ENCODE peak calls at places on chromosomes 3 and 15, in five cellular contexts. One of them, this sample, is unnamed.

GRCh38 chr15:64943512-64944225 is 32.0 kb downstream of the ANKDD1A start:
- DNase-seq in amniotic epithelial cell: no peak
- DNase-seq in GDM1: no peak
- DNase-seq in central memory CD4-positive, alpha-beta T cell: no peak
- DNase-seq in stimulated activated naive B cell treated with anti-CD40 and anti-IgM and Interleukin-4, amounts not matched to agents 10 μg/mL and 1 μg/mL and 100 μg/mL, for 72 hours: no peak
- DNase-seq in this sample: no peak

GRCh38 chr3:82802501-82802900 is 1041.1 kb upstream of the GBE1 start:
- DNase-seq in stimulated activated naive B cell treated with anti-CD40 and anti-IgM and Interleukin-4, amounts not matched to agents 10 μg/mL and 1 μg/mL and 100 μg/mL, for 72 hours: no peak
- DNase-seq in central memory CD4-positive, alpha-beta T cell: no peak
- DNase-seq in GDM1: no peak
- DNase-seq in amniotic epithelial cell: no peak
- DNase-seq in this sample: no peak

GRCh38 chr3:196772102-196772501 is 32.4 kb downstream of the PAK2 start:
- DNase-seq in central memory CD4-positive, alpha-beta T cell: no peak
- DNase-seq in stimulated activated naive B cell treated with anti-CD40 and anti-IgM and Interleukin-4, amounts not matched to agents 10 μg/mL and 1 μg/mL and 100 μg/mL, for 72 hours: peak
- DNase-seq in amniotic epithelial cell: no peak
- DNase-seq in GDM1: no peak
- DNase-seq in this sample: no peak

GRCh38 chr15:51499379-51499976 is 123.1 kb downstream of the DMXL2 start:
- DNase-seq in central memory CD4-positive, alpha-beta T cell: no peak
- DNase-seq in amniotic epithelial cell: peak
- DNase-seq in GDM1: peak
- DNase-seq in stimulated activated naive B cell treated with anti-CD40 and anti-IgM and Interleukin-4, amounts not matched to agents 10 μg/mL and 1 μg/mL and 100 μg/mL, for 72 hours: no peak
- DNase-seq in this sample: peak

GRCh38 chr3:49867871-49868321 is 1.8 kb downstream of the CAMKV start:
- DNase-seq in central memory CD4-positive, alpha-beta T cell: no peak
- DNase-seq in amniotic epithelial cell: peak
- DNase-seq in GDM1: no peak
- DNase-seq in stimulated activated naive B cell treated with anti-CD40 and anti-IgM and Interleukin-4, amounts not matched to agents 10 μg/mL and 1 μg/mL and 100 μg/mL, for 72 hours: no peak
- DNase-seq in this sample: peak

GRCh38 chr3:155556531-155556930 is 188.3 kb downstream of the PLCH1 start:
- DNase-seq in central memory CD4-positive, alpha-beta T cell: no peak
- DNase-seq in GDM1: no peak
- DNase-seq in stimulated activated naive B cell treated with anti-CD40 and anti-IgM and Interleukin-4, amounts not matched to agents 10 μg/mL and 1 μg/mL and 100 μg/mL, for 72 hours: no peak
- DNase-seq in amniotic epithelial cell: no peak
- DNase-seq in this sample: no peak

GRCh38 chr15:94305133-94305532 is 73.8 kb downstream of the MCTP2 start:
- DNase-seq in amniotic epithelial cell: no peak
- DNase-seq in GDM1: no peak
- DNase-seq in stimulated activated naive B cell treated with anti-CD40 and anti-IgM and Interleukin-4, amounts not matched to agents 10 μg/mL and 1 μg/mL and 100 μg/mL, for 72 hours: no peak
- DNase-seq in central memory CD4-positive, alpha-beta T cell: no peak
- DNase-seq in this sample: peak

GRCh38 chr15:85337398-85338074 is 42.9 kb upstream of the AKAP13 start:
- DNase-seq in central memory CD4-positive, alpha-beta T cell: no peak
- DNase-seq in GDM1: no peak
- DNase-seq in amniotic epithelial cell: no peak
- DNase-seq in stimulated activated naive B cell treated with anti-CD40 and anti-IgM and Interleukin-4, amounts not matched to agents 10 μg/mL and 1 μg/mL and 100 μg/mL, for 72 hours: no peak
- DNase-seq in this sample: no peak

GRCh38 chr3:142849148-142849547 is 39.7 kb downstream of the PCOLCE2 start:
- DNase-seq in stimulated activated naive B cell treated with anti-CD40 and anti-IgM and Interleukin-4, amounts not matched to agents 10 μg/mL and 1 μg/mL and 100 μg/mL, for 72 hours: no peak
- DNase-seq in central memory CD4-positive, alpha-beta T cell: no peak
- DNase-seq in amniotic epithelial cell: no peak
- DNase-seq in GDM1: no peak
- DNase-seq in this sample: no peak

GRCh38 chr3:3998140-3998977 is 199.1 kb downstream of the LRRN1 start:
- DNase-seq in central memory CD4-positive, alpha-beta T cell: no peak
- DNase-seq in GDM1: peak
- DNase-seq in amniotic epithelial cell: peak
- DNase-seq in stimulated activated naive B cell treated with anti-CD40 and anti-IgM and Interleukin-4, amounts not matched to agents 10 μg/mL and 1 μg/mL and 100 μg/mL, for 72 hours: peak
- DNase-seq in this sample: peak

GRCh38 chr3:146546366-146546965 is 2.1 kb upstream of the PLSCR1 start:
- DNase-seq in GDM1: no peak
- DNase-seq in stimulated activated naive B cell treated with anti-CD40 and anti-IgM and Interleukin-4, amounts not matched to agents 10 μg/mL and 1 μg/mL and 100 μg/mL, for 72 hours: no peak
- DNase-seq in amniotic epithelial cell: no peak
- DNase-seq in central memory CD4-positive, alpha-beta T cell: no peak
- DNase-seq in this sample: no peak

GRCh38 chr3:180341516-180341915 is 260.4 kb upstream of the TTC14 start:
- DNase-seq in GDM1: no peak
- DNase-seq in amniotic epithelial cell: no peak
- DNase-seq in stimulated activated naive B cell treated with anti-CD40 and anti-IgM and Interleukin-4, amounts not matched to agents 10 μg/mL and 1 μg/mL and 100 μg/mL, for 72 hours: no peak
- DNase-seq in central memory CD4-positive, alpha-beta T cell: no peak
- DNase-seq in this sample: no peak

GRCh38 chr3:8343058-8343457 is 158.6 kb upstream of the LMCD1 start:
- DNase-seq in GDM1: no peak
- DNase-seq in stimulated activated naive B cell treated with anti-CD40 and anti-IgM and Interleukin-4, amounts not matched to agents 10 μg/mL and 1 μg/mL and 100 μg/mL, for 72 hours: no peak
- DNase-seq in central memory CD4-positive, alpha-beta T cell: no peak
- DNase-seq in amniotic epithelial cell: no peak
- DNase-seq in this sample: no peak

GRCh38 chr15:41801850-41802455 is 25.9 kb upstream of the JMJD7 start:
- DNase-seq in amniotic epithelial cell: no peak
- DNase-seq in stimulated activated naive B cell treated with anti-CD40 and anti-IgM and Interleukin-4, amounts not matched to agents 10 μg/mL and 1 μg/mL and 100 μg/mL, for 72 hours: no peak
- DNase-seq in GDM1: no peak
- DNase-seq in central memory CD4-positive, alpha-beta T cell: no peak
- DNase-seq in this sample: no peak

GRCh38 chr3:48727511-48727910 is 10.5 kb upstream of the IP6K2 start:
- DNase-seq in amniotic epithelial cell: no peak
- DNase-seq in GDM1: no peak
- DNase-seq in stimulated activated naive B cell treated with anti-CD40 and anti-IgM and Interleukin-4, amounts not matched to agents 10 μg/mL and 1 μg/mL and 100 μg/mL, for 72 hours: no peak
- DNase-seq in central memory CD4-positive, alpha-beta T cell: no peak
- DNase-seq in this sample: no peak